ENCODE peak calls at places on chromosomes 16 and 17, in four cellular contexts. N is transverse colon, F is heart left ventricle, Q is PC-3. V is an unnamed sample.

GRCh38 chr16:58563235-58563634 is 47.9 kb downstream of the SETD6 start:
- DNase-seq in N (no peak), Q (peak; percentile 74), F (no peak), V (no peak)

GRCh38 chr17:73645050-73645871 is 1.0 kb upstream of the SDK2 start:
- DNase-seq in F (peak; percentile 65), Q (no peak), N (peak; percentile 36), V (peak; percentile 84)

GRCh38 chr17:31608659-31609254 is 217.3 kb downstream of the RAB11FIP4 start:
- DNase-seq in F (no peak), Q (peak; percentile 20), N (no peak), V (no peak)

GRCh38 chr17:7072406-7072805 is 7.6 kb downstream of the CLEC10A start:
- DNase-seq in F (no peak), Q (no peak), N (no peak), V (no peak)

GRCh38 chr16:84999200-84999599 is 12.1 kb downstream of the ZDHHC7 start:
- DNase-seq in N (no peak), Q (peak; percentile 70), F (no peak), V (no peak)

GRCh38 chr16:19595043-19595767 is 39.7 kb downstream of the VPS35L start:
- DNase-seq in Q (peak; percentile 76), F (peak; percentile 71), N (no peak), V (no peak)

GRCh38 chr16:67713647-67714273 is 5.4 kb downstream of the GFOD2 start:
- DNase-seq in F (no peak), N (peak; percentile 30), Q (no peak), V (no peak)

GRCh38 chr17:32335647-32336046 is 6.3 kb downstream of the C17orf75 start:
- DNase-seq in N (no peak), F (no peak), Q (no peak), V (no peak)

GRCh38 chr17:30954046-30954805 is 16.6 kb upstream of the RNF135 start:
- DNase-seq in F (peak; percentile 43), N (no peak), Q (no peak), V (peak; percentile 63)

GRCh38 chr16:46961373-46962353 is 11.8 kb downstream of the DNAJA2 start:
- DNase-seq in Q (no peak), N (no peak), F (no peak), V (no peak)

GRCh38 chr16:88382491-88383400 is at the start of gene ZNF469:
- DNase-seq in F (peak; percentile 39), Q (peak; percentile 25), N (no peak), V (peak; percentile 68)

GRCh38 chr17:62739666-62740065 is 68.4 kb downstream of the MARCHF10 start:
- DNase-seq in Q (no peak), F (no peak), N (no peak), V (no peak)

GRCh38 chr17:77783991-77784820 is 174.3 kb upstream of the TNRC6C start:
- DNase-seq in Q (no peak), N (no peak), F (no peak), V (no peak)

GRCh38 chr17:6085812-6086211 is 15.6 kb downstream of the WSCD1 start:
- DNase-seq in F (peak; percentile 55), Q (no peak), N (no peak), V (no peak)

GRCh38 chr16:4698321-4699029 is 5.1 kb downstream of the NUDT16L1 start:
- DNase-seq in N (no peak), F (no peak), Q (no peak), V (peak; percentile 77)

GRCh38 chr17:3773966-3774365 is 27.0 kb downstream of the ITGAE start:
- DNase-seq in F (no peak), Q (no peak), N (no peak), V (peak; percentile 41)

GRCh38 chr16:69448470-69449193 is 24.2 kb downstream of the CYB5B start:
- DNase-seq in N (no peak), Q (no peak), F (no peak), V (no peak)

GRCh38 chr16:10080031-10080772 is 102.0 kb downstream of the GRIN2A start:
- DNase-seq in N (no peak), F (peak; percentile 69), Q (peak; percentile 88), V (no peak)

GRCh38 chr16:4358831-4359561 is 7.9 kb upstream of the PAM16 start:
- DNase-seq in Q (peak; percentile 52), F (peak; percentile 72), N (peak; percentile 59), V (peak; percentile 88)

GRCh38 chr16:84036982-84037425 is 5.6 kb downstream of the SLC38A8 start:
- DNase-seq in F (no peak), Q (peak; percentile 48), N (no peak), V (no peak)

GRCh38 chr17:21511368-21512195 is 135.4 kb downstream of the KCNJ12 start:
- DNase-seq in F (peak; percentile 91), Q (peak; percentile 81), N (peak; percentile 85), V (peak; percentile 93)

GRCh38 chr17:77854759-77855745 is 103.5 kb upstream of the TNRC6C start:
- DNase-seq in Q (no peak), N (no peak), F (no peak), V (peak; percentile 56)

DNA sequence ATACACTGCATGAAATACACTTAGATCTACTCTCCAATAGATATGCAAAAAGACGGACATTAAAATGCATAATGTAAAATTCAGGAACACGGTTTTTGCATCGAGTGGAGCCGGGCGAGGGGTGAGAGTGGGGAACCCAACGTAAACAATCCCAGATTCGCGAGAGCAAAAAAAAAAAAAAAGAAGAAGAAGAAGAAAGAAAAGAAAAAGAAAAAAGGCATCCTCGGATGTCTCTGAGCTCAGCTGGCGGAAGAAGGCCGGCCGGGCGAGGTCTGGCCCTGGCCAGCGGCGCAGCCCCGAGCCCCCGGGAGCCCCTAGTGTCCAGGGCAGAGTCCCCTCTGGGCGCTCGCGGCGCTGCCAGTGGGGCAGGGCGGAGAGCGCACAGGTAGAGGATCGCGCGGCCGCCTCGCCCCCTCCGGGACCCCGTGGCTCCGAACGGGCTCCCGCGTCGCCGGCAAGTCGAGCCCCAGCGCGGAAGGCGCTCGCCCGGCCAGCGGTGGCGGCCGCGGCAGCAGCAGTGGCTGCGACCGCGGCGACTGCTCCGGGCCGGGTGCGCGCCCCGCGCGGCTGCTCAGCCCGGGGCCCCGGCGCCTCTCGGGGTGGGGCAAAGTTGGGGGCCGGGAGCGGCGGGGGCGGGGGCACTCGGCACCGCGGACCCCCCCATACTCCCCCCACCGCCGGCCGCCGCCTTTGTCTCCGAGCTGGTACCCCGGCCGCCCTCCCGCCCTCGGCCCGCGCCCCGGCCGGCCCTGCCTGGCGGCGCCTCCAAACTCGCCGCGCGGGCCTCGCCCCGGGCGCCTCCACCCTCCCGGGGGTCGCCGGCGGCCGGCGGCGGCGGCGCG is 9.7 kb upstream of the ZFHX3 start:
- DNase-seq in Q (no peak), F (peak; percentile 58), N (no peak), V (peak; percentile 82)
- TF ChIP-seq CTCF in Q (peak; percentile 21), F (no peak), N (peak; percentile 33), V (no peak)

GRCh38 chr16:81502396-81503060 is 57.9 kb downstream of the CMIP start:
- DNase-seq in Q (no peak), F (no peak), N (no peak), V (no peak)
- H3K27ac ChIP-seq in Q (peak overlapping the region; percentile 96), F (peak overlapping the region; percentile 34), N (no peak overlapping the region), V (no peak overlapping the region)

DNA sequence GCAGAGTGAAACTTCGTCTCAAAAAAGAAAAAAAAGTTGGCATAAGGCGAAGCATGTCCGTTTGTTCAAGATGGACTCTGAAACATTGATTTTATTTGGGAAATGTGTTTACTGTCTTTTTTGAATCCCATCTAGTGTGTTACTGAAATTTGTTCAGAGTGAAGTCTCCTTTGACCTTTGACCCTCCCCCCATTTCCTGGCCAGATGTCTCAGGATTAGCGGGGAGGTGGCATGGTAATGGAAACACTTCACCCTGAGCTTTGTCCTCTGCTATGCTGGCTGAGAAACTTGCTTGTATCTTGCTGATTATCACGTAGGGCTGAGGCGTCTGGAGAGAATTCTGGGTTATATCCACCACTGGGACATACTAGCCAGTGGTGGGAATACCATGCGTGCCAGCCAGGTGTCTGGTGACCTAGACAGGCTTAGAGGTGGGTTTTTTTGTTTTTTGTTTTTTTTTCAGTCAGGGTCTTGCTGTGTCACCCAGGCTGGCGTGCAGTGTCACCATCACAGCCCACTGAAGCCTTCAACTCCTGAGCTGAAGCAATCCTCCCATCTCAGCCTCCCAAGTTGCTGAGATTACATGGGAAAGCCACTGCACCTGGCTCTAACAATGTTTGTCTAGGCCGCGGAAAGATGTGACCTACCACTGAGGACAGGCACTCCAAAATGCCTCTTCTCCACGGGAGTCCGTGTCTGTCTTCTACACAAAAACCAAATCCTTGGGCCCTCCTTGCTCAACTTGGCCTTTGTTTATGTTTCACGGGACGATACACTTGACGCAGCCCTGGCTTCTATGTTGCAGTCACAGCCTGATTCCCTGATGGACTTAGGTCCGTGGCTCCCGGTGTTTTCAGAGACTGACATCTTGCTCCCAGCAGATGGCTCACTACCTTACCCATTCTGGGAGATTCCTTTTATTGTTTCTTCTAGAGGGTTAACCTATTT is 6.6 kb upstream of the GALK1 start:
- DNase-seq in Q (peak; percentile 59), N (peak; percentile 30), F (no peak), V (no peak)
- TF ChIP-seq CTCF in Q (peak; percentile 61), N (no peak), F (no peak), V (peak; percentile 18)

DNA sequence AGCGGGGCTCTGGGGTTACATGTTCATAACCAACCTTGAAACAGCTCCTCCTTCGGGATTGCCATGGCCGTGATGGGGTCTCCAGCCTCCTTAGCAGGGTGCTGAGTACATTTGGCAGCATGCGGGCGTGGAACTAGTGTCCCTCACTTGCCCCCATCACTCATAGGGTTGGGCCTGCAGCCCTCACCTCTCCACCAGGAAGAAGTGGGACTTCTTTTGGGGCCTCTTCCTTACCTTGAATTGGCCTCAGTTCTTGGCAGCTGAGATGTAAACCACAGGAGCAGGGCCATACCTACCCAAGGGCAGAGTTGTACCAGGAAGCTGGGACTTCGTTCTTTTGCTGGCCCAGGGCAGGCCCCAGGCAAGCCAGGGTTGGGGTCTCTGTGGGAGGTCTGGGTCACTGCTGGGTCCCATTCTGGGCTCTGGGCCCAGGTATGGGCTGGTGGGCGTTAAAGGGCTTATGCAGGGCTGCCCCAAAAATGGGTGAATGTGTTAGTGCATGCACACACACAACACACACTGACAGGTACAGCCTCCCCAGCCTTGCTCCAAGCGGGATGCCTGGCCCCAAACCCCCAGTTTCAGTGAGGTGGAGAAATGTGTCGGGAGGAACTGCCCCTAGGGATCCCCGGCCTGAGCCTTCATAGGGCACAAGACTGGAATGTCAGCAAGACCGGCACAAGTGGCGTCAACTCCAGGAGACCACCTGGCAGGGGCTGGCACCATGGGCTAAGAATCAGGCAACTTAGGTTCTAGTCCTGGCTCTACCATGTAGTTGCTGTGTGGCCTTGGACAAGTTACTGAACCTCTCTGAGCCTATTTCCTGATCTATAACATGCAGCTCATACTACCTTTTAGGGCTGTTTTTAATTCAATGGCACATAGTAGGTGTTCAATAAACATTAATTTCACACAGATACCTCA is 3.9 kb upstream of the KRT15 start:
- DNase-seq in Q (peak; percentile 74), N (peak; percentile 50), F (no peak), V (no peak)
- H3K27ac ChIP-seq in Q (peak overlapping the region; percentile 97), N (peak overlapping the region; percentile 82), F (no peak overlapping the region), V (no peak overlapping the region)

DNA sequence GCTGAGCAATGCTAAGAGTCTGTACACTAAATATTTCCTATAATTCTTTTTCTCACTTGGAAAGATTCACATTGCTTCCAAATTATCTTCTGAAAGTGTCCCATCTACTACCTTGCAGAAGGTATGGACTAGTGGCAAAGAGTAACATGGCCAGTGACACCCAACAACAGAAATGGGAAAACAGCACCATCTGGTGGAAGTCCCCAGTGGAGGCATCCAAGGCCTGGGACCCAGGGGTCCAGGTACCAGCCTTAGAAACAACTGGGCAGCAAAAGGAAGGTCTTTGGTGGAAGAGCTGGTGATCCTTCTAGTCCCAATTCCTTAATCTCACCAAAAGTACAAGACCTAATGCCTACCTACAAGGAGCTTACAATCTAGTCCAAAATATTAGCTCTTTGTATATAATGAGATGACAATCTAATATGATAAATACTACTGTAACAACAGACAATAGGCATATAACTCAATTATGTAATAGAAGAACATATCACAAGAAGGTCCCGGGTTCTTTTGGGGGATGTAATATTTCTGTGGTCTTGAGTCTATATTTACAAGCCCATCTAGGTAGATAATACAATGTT is 55.3 kb downstream of the SKAP1 start:
- DNase-seq in F (no peak), Q (peak; percentile 72), N (peak; percentile 67), V (no peak)
- TF ChIP-seq CTCF in F (peak; percentile 43), Q (peak; percentile 89), N (peak; percentile 84), V (peak; percentile 53)

V was measured in kidney.